ENCODE peak calls at places on chromosome 5, in six cellular contexts. C is K562, D is GM12892, B is HepG2, L is H1, V is GM12878. M is an unnamed sample.

GRCh38 chr5:72517961-72518690 is 10.9 kb upstream of the ZNF366 start:
- DNase-seq in V (no peak), B (peak; percentile 26), L (no peak), C (no peak), D (no peak), M (no peak)

GRCh38 chr5:174401793-174402192 is 322.6 kb upstream of the MSX2 start:
- DNase-seq in D (no peak), B (no peak), C (no peak), V (no peak), L (no peak), M (no peak)

GRCh38 chr5:37739817-37740261 is 100.0 kb downstream of the GDNF start:
- DNase-seq in L (no peak), B (no peak), V (no peak), D (no peak), C (no peak), M (no peak)

GRCh38 chr5:141100243-141100805 is at the start of gene PCDHB3:
- DNase-seq in V (no peak), D (no peak), C (peak; percentile 23), B (peak; percentile 21), L (peak; percentile 51), M (no peak)

GRCh38 chr5:145244788-145245187 is 590.4 kb downstream of the PRELID2 start:
- DNase-seq in L (no peak), V (no peak), B (no peak), D (no peak), C (no peak), M (no peak)

GRCh38 chr5:77167695-77168111 is 42.8 kb upstream of the PDE8B start:
- DNase-seq in C (no peak), V (no peak), B (no peak), L (no peak), D (no peak), M (no peak)

GRCh38 chr5:176132471-176133288 is 105.5 kb upstream of the SIMC1 start:
- DNase-seq in V (no peak), D (no peak), C (no peak), B (no peak), L (no peak), M (no peak)

GRCh38 chr5:181235323-181235688 is 8.4 kb downstream of the RACK1 start:
- DNase-seq in D (no peak), L (no peak), V (no peak), B (no peak), C (no peak), M (no peak)

GRCh38 chr5:134005415-134006118 is 792 bp upstream of the VDAC1 start:
- DNase-seq in B (no peak), L (no peak), D (peak; percentile 57), C (peak; percentile 39), V (no peak), M (peak; percentile 55)

GRCh38 chr5:127820910-127821553 is 117.8 kb downstream of the CCDC192 start:
- DNase-seq in V (peak; percentile 57), D (no peak), B (peak; percentile 10), C (no peak), L (no peak), M (no peak)

GRCh38 chr5:173689713-173690360 is 73.4 kb upstream of the BOD1 start:
- DNase-seq in C (no peak), L (no peak), V (no peak), B (peak; percentile 23), D (peak; percentile 47), M (no peak)

GRCh38 chr5:68046445-68046844 is 169.1 kb upstream of the PIK3R1 start:
- DNase-seq in D (no peak), L (no peak), C (no peak), B (peak; percentile 6), V (no peak), M (no peak)

GRCh38 chr5:69364850-69365249 is 4.5 kb downstream of the AK6 start:
- DNase-seq in B (no peak), C (no peak), V (no peak), L (no peak), D (no peak), M (no peak)

GRCh38 chr5:91433861-91434260 is 50.7 kb upstream of the ARRDC3 start:
- DNase-seq in C (no peak), D (no peak), V (no peak), L (no peak), B (no peak), M (no peak)

GRCh38 chr5:96324708-96325107 is 108.3 kb downstream of the PCSK1 start:
- DNase-seq in B (peak; percentile 22), L (no peak), D (no peak), V (no peak), C (no peak), M (no peak)

GRCh38 chr5:143491644-143492043 is 88.2 kb upstream of the NR3C1 start:
- DNase-seq in L (no peak), C (no peak), V (no peak), D (no peak), B (peak; percentile 85), M (no peak)

GRCh38 chr5:145801195-145801594 is 33.9 kb downstream of the PRELID2 start:
- DNase-seq in L (no peak), C (no peak), D (no peak), V (no peak), B (no peak), M (no peak)

GRCh38 chr5:56696900-56697299 is 118.4 kb upstream of the MAP3K1 start:
- DNase-seq in V (no peak), B (no peak), D (no peak), L (no peak), C (no peak), M (no peak)

GRCh38 chr5:174760721-174761120 is 36.3 kb downstream of the MSX2 start:
- DNase-seq in D (no peak), B (no peak), C (no peak), L (no peak), V (no peak), M (no peak)

GRCh38 chr5:5139358-5140050 is 626 bp upstream of the ADAMTS16 start:
- DNase-seq in D (no peak), L (no peak), B (no peak), V (no peak), C (no peak), M (no peak)

DNA sequence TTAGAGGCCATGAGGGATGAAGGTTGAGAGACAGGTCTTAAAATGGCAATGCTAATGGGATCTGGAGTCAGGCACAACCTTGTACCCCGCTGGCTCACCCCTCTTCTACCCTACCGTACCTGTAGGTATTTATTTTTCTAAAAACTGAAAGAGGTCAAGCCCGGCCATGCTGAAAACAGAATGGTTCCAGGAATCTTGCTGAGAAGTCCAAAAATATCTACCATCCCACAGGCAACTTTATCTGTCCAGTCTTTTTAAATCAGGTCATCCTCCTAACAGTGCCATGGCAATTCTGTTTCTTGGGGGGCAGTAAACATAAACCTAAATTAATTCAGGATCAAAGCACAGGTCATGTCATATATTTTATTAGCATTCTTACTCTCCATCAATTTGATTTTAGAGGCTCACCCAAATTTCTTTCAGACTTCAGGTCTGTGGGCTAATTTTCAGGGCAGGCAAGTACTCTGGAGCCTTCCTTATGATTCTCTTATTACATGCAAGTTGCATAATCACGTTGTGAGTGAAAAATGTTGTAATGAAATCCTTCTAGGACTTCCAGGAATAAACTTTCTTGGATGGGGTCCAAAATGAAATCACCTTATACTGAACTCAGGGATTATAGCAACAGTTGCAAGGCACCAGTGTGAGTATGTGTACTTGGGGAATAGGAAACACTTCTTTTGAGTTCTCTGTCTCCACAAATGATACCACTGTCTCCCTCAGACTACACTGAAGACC is 102.7 kb upstream of the NREP start:
- DNase-seq in B (no peak), D (no peak), V (no peak), L (no peak), C (no peak), M (no peak)
- TF ChIP-seq TAF1 in B (no peak), D (no peak), V (no peak), L (no peak), C (no peak), M (no peak)

GRCh38 chr5:179818746-179819295 is 1.9 kb upstream of the SQSTM1 start:
- DNase-seq in V (peak; percentile 82), L (no peak), D (peak; percentile 89), C (peak; percentile 90), B (peak; percentile 94), M (peak; percentile 87)
- TF ChIP-seq POLR2A in V (peak; percentile 81), L (no peak), D (peak; percentile 56), C (peak; percentile 52), B (peak; percentile 72), M (peak; percentile 63)

DNA sequence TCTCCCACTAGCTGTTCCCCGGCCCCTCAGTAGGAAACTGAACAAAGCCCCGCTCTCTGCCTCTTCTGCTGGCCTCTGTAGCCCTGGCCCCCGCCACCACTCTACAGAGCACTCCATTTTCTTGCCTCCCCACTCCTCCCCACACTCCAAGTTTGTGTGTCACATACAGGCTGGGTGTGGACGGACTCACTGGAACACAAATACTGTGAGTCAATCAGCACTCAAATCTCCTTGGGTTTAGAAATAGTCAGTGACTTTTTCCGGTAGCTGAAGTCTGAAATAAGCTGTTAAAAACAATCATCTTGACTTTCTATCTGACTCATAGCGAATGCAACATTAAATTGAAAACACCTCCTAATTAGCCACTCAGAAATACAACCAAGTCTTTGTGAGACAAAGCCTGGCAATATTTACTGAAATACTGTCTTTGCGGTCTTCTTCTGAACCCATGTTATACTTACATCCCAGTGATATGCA is 122.5 kb downstream of the LHFPL2 start:
- DNase-seq in C (no peak), D (no peak), V (peak; percentile 48), B (no peak), L (no peak), M (no peak)
- TF ChIP-seq TAF1 in C (no peak), D (no peak), V (no peak), B (no peak), L (no peak), M (no peak)

DNA sequence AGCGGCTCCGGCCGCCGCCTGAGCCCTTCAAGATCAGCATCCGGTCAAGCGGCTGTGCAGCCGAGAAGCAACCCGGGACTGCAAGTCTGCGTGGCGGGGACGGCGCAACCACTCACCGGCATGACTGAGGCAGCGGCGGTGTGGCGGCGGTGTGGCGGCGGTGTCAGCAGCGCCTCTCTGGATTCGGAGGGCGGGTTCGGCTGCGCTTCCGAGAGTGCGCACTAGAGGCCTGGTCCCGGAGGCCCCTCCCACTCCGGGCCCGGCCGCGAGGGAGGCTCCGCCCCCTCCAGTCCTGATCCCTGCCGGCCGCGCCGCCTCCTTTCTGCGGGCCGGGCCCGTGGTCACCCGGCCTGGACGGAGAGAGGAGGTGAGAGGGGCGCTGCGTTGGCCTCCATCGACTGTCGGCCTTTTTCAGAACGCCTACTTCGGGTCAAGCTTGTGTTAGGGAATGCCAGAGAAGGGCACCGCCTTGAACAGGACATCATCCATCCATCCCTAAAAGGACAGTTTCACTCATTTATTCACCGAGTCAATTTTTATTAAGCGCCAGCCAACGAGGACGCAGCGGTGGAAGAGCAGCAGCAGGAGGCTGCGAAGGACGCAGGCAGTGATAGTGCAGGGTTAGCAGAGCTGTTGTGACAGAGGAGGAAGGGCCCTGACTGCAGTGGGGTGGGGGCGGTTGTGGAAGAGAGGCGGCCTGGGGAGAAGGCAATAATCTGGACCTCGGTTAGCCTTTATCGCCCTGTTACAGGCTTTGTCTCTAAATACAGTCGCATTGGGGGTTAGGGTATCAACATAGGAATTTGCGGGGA is at the start of gene ATOX1:
- DNase-seq in D (peak; percentile 97), C (peak; percentile 99), B (peak; percentile 85), V (peak; percentile 58), L (no peak), M (peak; percentile 91)
- TF ChIP-seq POLR2A in D (peak; percentile 98), C (peak; percentile 94), B (peak; percentile 82), V (peak; percentile 100), L (peak; percentile 77), M (peak; percentile 95)

GRCh38 chr5:32100230-32100629 is 73.9 kb downstream of the GOLPH3 start:
- DNase-seq in L (no peak), D (no peak), C (no peak), V (no peak), B (no peak), M (no peak)
- TF ChIP-seq TAF1 in L (no peak), D (no peak), C (no peak), V (no peak), B (no peak), M (no peak)